ENCODE peak calls at places on chromosomes 5 and 9, in four cellular contexts. C is A673; W is naive thymus-derived CD8-positive, alpha-beta T cell; L is left colon. H is an unnamed sample.

GRCh38 chr5:32276173-32276853 is 36.4 kb downstream of the MTMR12 start:
- DNase-seq in C (no peak), W (no peak), L (no peak), H (no peak)

GRCh38 chr5:52119768-52120167 is 667.9 kb upstream of the ITGA1 start:
- DNase-seq in C (peak; percentile 35), W (no peak), L (no peak), H (no peak)

GRCh38 chr5:84382363-84383295 is 2.1 kb downstream of the EDIL3 start:
- DNase-seq in C (peak; percentile 51), W (no peak), L (peak; percentile 71), H (no peak)

GRCh38 chr5:97075649-97076048 is 66.8 kb downstream of the LIX1 start:
- DNase-seq in C (no peak), W (no peak), L (no peak), H (no peak)

GRCh38 chr9:123523828-123524227 is 167.8 kb downstream of the CRB2 start:
- DNase-seq in C (no peak), W (no peak), L (no peak), H (no peak)

GRCh38 chr5:135705230-135705631 is 126.4 kb upstream of the CXCL14 start:
- DNase-seq in C (no peak), W (no peak), L (no peak), H (no peak)

GRCh38 chr5:11426442-11426841 is 477.8 kb downstream of the CTNND2 start:
- DNase-seq in C (no peak), W (no peak), L (no peak), H (no peak)

GRCh38 chr9:99241106-99241505 is 19.0 kb downstream of the SEC61B start:
- DNase-seq in C (peak; percentile 11), W (no peak), L (no peak), H (no peak)

GRCh38 chr5:111699324-111699723 is 57.7 kb downstream of the NREP start:
- DNase-seq in C (no peak), W (no peak), L (no peak), H (no peak)

GRCh38 chr5:55037046-55037771 is 13.2 kb downstream of the GZMK start:
- DNase-seq in C (no peak), W (peak; percentile 14), L (no peak), H (peak; percentile 19)

GRCh38 chr5:172854451-172854871 is 20.4 kb downstream of the ERGIC1 start:
- DNase-seq in C (no peak), W (no peak), L (peak; percentile 66), H (peak; percentile 71)

H was measured in mucosa of gallbladder.